ENCODE peak calls at places on chromosomes 1 and 21, in ten cellular contexts. U is GM12865, J is lower leg skin, B is stomach, W is AG10803, Q is A673, O is fibroblast of lung, I is GM23338, Y is breast epithelium, L is GM20000. P is an unnamed sample.

GRCh38 chr21:32886339-32886738 is 114.8 kb upstream of the PAXBP1 start:
- DNase-seq in U (peak), J (no peak), B (no peak), W (no peak), Q (peak), O (no peak), I (no peak), Y (no peak), L (no peak), P (no peak)

GRCh38 chr1:182713939-182714338 is 29.6 kb upstream of the RGS8 start:
- DNase-seq in U (no peak), J (no peak), B (no peak), W (no peak), Q (no peak), O (no peak), I (no peak), Y (no peak), L (no peak), P (no peak)

GRCh38 chr1:185367218-185367617 is 50.2 kb upstream of the IVNS1ABP start:
- DNase-seq in U (no peak), J (no peak), B (no peak), W (no peak), Q (no peak), O (no peak), I (no peak), Y (no peak), L (no peak), P (no peak)

GRCh38 chr21:40472026-40472425 is 374.9 kb downstream of the DSCAM start:
- DNase-seq in U (no peak), J (no peak), B (no peak), W (no peak), Q (no peak), O (no peak), I (no peak), Y (no peak), L (no peak), P (no peak)

GRCh38 chr1:192633533-192634258 is 2.3 kb upstream of the RGS13 start:
- DNase-seq in U (no peak), J (no peak), B (no peak), W (no peak), Q (no peak), O (peak), I (no peak), Y (no peak), L (no peak), P (no peak)

GRCh38 chr1:232143315-232143886 is 486.5 kb downstream of the SIPA1L2 start:
- DNase-seq in U (no peak), J (no peak), B (no peak), W (peak), Q (no peak), O (no peak), I (peak), Y (no peak), L (no peak), P (no peak)

GRCh38 chr1:244326757-244327156 is 125.0 kb downstream of the ADSS2 start:
- DNase-seq in U (no peak), J (no peak), B (no peak), W (no peak), Q (no peak), O (no peak), I (no peak), Y (no peak), L (no peak), P (no peak)

GRCh38 chr1:179747611-179748010 is 4.5 kb downstream of the FAM163A start:
- DNase-seq in U (no peak), J (no peak), B (no peak), W (no peak), Q (no peak), O (no peak), I (no peak), Y (no peak), L (no peak), P (no peak)

DNA sequence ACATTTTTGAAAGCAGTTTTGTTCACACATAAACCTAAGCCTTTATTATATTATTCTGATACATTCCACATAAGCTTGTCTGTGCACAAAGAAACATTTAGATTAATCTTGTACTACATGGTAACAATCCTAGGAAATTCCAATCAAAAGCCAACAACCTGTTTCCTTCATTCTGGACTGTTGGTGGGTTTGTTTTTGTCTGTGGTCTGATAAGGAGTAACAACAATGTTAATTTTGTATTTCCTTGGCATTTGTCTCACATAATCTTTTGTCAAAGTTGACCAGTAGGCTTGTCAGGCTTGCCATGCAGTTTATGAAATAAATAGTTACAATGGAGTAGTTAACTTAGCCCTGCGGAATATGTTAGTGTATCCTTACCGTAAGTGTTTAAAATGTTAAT is 183.3 kb downstream of the DHRS3 start:
- DNase-seq in U (no peak), J (no peak), B (no peak), W (no peak), Q (no peak), O (no peak), I (no peak), Y (no peak), L (no peak), P (no peak)
- TF ChIP-seq CTCF in U (no peak), J (no peak), B (no peak), W (no peak), Q (no peak), O (no peak), I (no peak), Y (no peak), L (no peak), P (no peak)

GRCh38 chr1:199282910-199283309 is 644.1 kb downstream of the PTPRC start:
- DNase-seq in U (no peak), J (no peak), B (no peak), W (peak), Q (no peak), O (no peak), I (no peak), Y (no peak), L (no peak), P (no peak)

GRCh38 chr1:199291022-199291740 is 652.3 kb downstream of the PTPRC start:
- DNase-seq in U (no peak), J (no peak), B (no peak), W (no peak), Q (no peak), O (no peak), I (no peak), Y (no peak), L (no peak), P (no peak)

GRCh38 chr1:199290186-199290585 is 651.3 kb downstream of the PTPRC start:
- DNase-seq in U (no peak), J (no peak), B (no peak), W (peak), Q (no peak), O (no peak), I (no peak), Y (no peak), L (no peak), P (no peak)

GRCh38 chr1:199283814-199284213 is 645.0 kb downstream of the PTPRC start:
- DNase-seq in U (no peak), J (no peak), B (no peak), W (peak), Q (no peak), O (no peak), I (no peak), Y (no peak), L (no peak), P (no peak)

GRCh38 chr1:199287632-199288031 is 648.8 kb downstream of the PTPRC start:
- DNase-seq in U (no peak), J (no peak), B (no peak), W (no peak), Q (peak), O (no peak), I (no peak), Y (no peak), L (no peak), P (no peak)
- TF ChIP-seq CTCF in U (no peak), J (no peak), B (no peak), W (no peak), Q (no peak), O (no peak), I (no peak), Y (no peak), L (no peak), P (no peak)

GRCh38 chr1:32817159-32817814 is at the start of the genes S100PBP and YARS1:
- DNase-seq in U (peak), J (peak), B (peak), W (peak), Q (peak), O (peak), I (peak), Y (peak), L (peak), P (peak)
- TF ChIP-seq CTCF in U (no peak), J (no peak), B (no peak), W (no peak), Q (no peak), O (no peak), I (no peak), Y (peak), L (no peak), P (no peak)

GRCh38 chr1:91026777-91027176 is 4.9 kb upstream of the ZNF644 start:
- DNase-seq in U (no peak), J (no peak), B (no peak), W (peak), Q (no peak), O (peak), I (no peak), Y (no peak), L (no peak), P (no peak)
- TF ChIP-seq CTCF in U (no peak), J (no peak), B (no peak), W (no peak), Q (peak), O (peak), I (peak), Y (no peak), L (no peak), P (no peak)